ENCODE peak calls at places on chromosome 7, in seven cellular contexts. C, T, I, V, P, J and Y are unnamed samples.

GRCh38 chr7:30166155-30166840 is 31.5 kb downstream of the MTURN start:
- DNase-seq in C (no peak), V (no peak), T (no peak), I (no peak), J (no peak), P (peak), Y (no peak)

GRCh38 chr7:100191775-100192174 is 14.1 kb downstream of the STAG3 start:
- DNase-seq in J (no peak), V (no peak), P (no peak), C (no peak), T (no peak), I (peak), Y (no peak)

GRCh38 chr7:69527706-69528105 is 70.6 kb upstream of the AUTS2 start:
- DNase-seq in V (no peak), T (no peak), I (no peak), P (no peak), J (no peak), C (no peak), Y (no peak)

GRCh38 chr7:48144291-48144768 is 26.9 kb upstream of the ABCA13 start:
- DNase-seq in T (no peak), V (peak), P (no peak), I (no peak), J (no peak), C (no peak), Y (no peak)

GRCh38 chr7:148107741-148108140 is 482.8 kb upstream of the C7orf33 start:
- DNase-seq in V (no peak), P (no peak), C (no peak), J (no peak), T (no peak), I (no peak), Y (no peak)

GRCh38 chr7:144019457-144019856 is 19.3 kb downstream of the OR6B1 start:
- DNase-seq in J (no peak), C (no peak), T (no peak), V (peak), I (peak), P (no peak), Y (no peak)

GRCh38 chr7:102080371-102081243 is 206.1 kb upstream of the SH2B2 start:
- DNase-seq in I (no peak), V (peak), J (no peak), P (no peak), T (peak), C (no peak), Y (no peak)

GRCh38 chr7:30519122-30519521 is 14.5 kb upstream of the GGCT start:
- DNase-seq in C (no peak), V (no peak), J (no peak), I (no peak), T (no peak), P (peak), Y (no peak)

GRCh38 chr7:41428330-41428729 is 274.6 kb downstream of the INHBA start:
- DNase-seq in T (no peak), J (no peak), P (no peak), V (no peak), C (no peak), I (peak), Y (no peak)

GRCh38 chr7:107387573-107388219 is 82.2 kb upstream of the GPR22 start:
- DNase-seq in V (peak), I (peak), T (no peak), J (no peak), P (no peak), C (no peak), Y (no peak)

GRCh38 chr7:123070702-123071286 is 75.3 kb upstream of the TAS2R16 start:
- DNase-seq in T (no peak), I (peak), C (peak), P (no peak), J (no peak), V (peak), Y (no peak)

GRCh38 chr7:68733219-68734143 is 864.8 kb upstream of the AUTS2 start:
- DNase-seq in T (no peak), J (no peak), V (no peak), I (no peak), C (no peak), P (no peak), Y (no peak)

GRCh38 chr7:22631730-22632129 is 95.3 kb upstream of the IL6 start:
- DNase-seq in V (no peak), I (no peak), J (no peak), P (no peak), C (no peak), T (no peak), Y (no peak)

GRCh38 chr7:135362871-135363270 is 129.2 kb downstream of the STRA8 start:
- DNase-seq in I (no peak), P (no peak), T (no peak), J (no peak), C (no peak), V (no peak), Y (no peak)

GRCh38 chr7:31958216-31958615 is 112.0 kb downstream of the PDE1C start:
- DNase-seq in V (no peak), I (peak), J (no peak), P (no peak), C (no peak), T (no peak), Y (no peak)

GRCh38 chr7:128921866-128922440 is 11.4 kb upstream of the KCP start:
- DNase-seq in P (no peak), I (no peak), V (no peak), J (no peak), C (no peak), T (peak), Y (no peak)

GRCh38 chr7:97733276-97734206 is 1.7 kb downstream of the TAC1 start:
- DNase-seq in V (no peak), C (no peak), P (no peak), I (no peak), J (no peak), T (no peak), Y (no peak)

GRCh38 chr7:35716038-35716803 is 21.3 kb upstream of the HERPUD2 start:
- DNase-seq in V (peak), T (no peak), I (peak), C (no peak), J (no peak), P (no peak), Y (no peak)

GRCh38 chr7:148435715-148436114 is 154.9 kb upstream of the C7orf33 start:
- DNase-seq in C (no peak), J (no peak), V (no peak), I (no peak), P (no peak), T (no peak), Y (no peak)

GRCh38 chr7:138556771-138557484 is 96.9 kb downstream of the TRIM24 start:
- DNase-seq in P (no peak), C (peak), T (no peak), V (peak), I (no peak), J (no peak), Y (no peak)

GRCh38 chr7:27697861-27698430 is 35.3 kb upstream of the HIBADH start:
- DNase-seq in P (no peak), J (peak), I (peak), V (no peak), T (peak), C (no peak), Y (no peak)

GRCh38 chr7:32227746-32228145 is 157.5 kb upstream of the PDE1C start:
- DNase-seq in J (no peak), C (no peak), I (no peak), T (no peak), V (no peak), P (no peak), Y (no peak)

GRCh38 chr7:84188811-84189405 is 5.7 kb downstream of the SEMA3A start:
- DNase-seq in J (no peak), C (no peak), T (no peak), V (peak), P (no peak), I (peak), Y (no peak)

GRCh38 chr7:158527495-158527894 is 60.1 kb downstream of the PTPRN2 start:
- DNase-seq in V (no peak), I (no peak), P (no peak), C (no peak), J (no peak), T (no peak), Y (no peak)

GRCh38 chr7:134462337-134462925 is 3.5 kb upstream of the AKR1B1 start:
- DNase-seq in P (no peak), I (peak), V (no peak), C (no peak), T (no peak), J (no peak), Y (no peak)

GRCh38 chr7:2701832-2702593 is 14.0 kb downstream of the AMZ1 start:
- DNase-seq in P (no peak), J (no peak), V (no peak), C (no peak), T (no peak), I (no peak), Y (no peak)

GRCh38 chr7:157282141-157282801 is 54.5 kb upstream of the DNAJB6 start:
- DNase-seq in V (no peak), C (no peak), P (no peak), J (no peak), I (no peak), T (no peak), Y (no peak)

GRCh38 chr7:7707756-7708310 is 10.6 kb downstream of the RPA3 start:
- DNase-seq in J (no peak), V (peak), I (peak), T (no peak), C (no peak), P (no peak), Y (no peak)

GRCh38 chr7:114574384-114574783 is 159.8 kb downstream of the FOXP2 start:
- DNase-seq in V (no peak), J (no peak), I (peak), T (no peak), P (no peak), C (no peak), Y (no peak)